ENCODE peak calls at places on chromosomes 3 and 15, in four cellular contexts. One of them, this sample, is unnamed.

GRCh38 chr3:179189764-179190163 is 41.6 kb downstream of the PIK3CA start:
- DNase-seq in epithelial cell of esophagus: no peak
- DNase-seq in brain microvascular endothelial cell: peak
- DNase-seq in ovary: no peak
- DNase-seq in this sample: peak

GRCh38 chr15:32849769-32850668 is 132.2 kb downstream of the GREM1 start:
- DNase-seq in epithelial cell of esophagus: peak
- DNase-seq in ovary: no peak
- DNase-seq in brain microvascular endothelial cell: peak
- DNase-seq in this sample: peak

GRCh38 chr3:25441234-25441856 is 13.3 kb downstream of the RARB start:
- DNase-seq in epithelial cell of esophagus: no peak
- DNase-seq in ovary: no peak
- DNase-seq in brain microvascular endothelial cell: no peak
- DNase-seq in this sample: no peak

GRCh38 chr3:48356419-48356818 is 15.6 kb upstream of the FBXW12 start:
- DNase-seq in epithelial cell of esophagus: peak
- DNase-seq in brain microvascular endothelial cell: no peak
- DNase-seq in ovary: no peak
- DNase-seq in this sample: no peak

GRCh38 chr3:71512000-71512399 is 71.5 kb downstream of the FOXP1 start:
- DNase-seq in ovary: no peak
- DNase-seq in epithelial cell of esophagus: peak
- DNase-seq in brain microvascular endothelial cell: no peak
- DNase-seq in this sample: no peak

GRCh38 chr3:100463002-100463401 is 29.4 kb upstream of the TMEM45A start:
- DNase-seq in ovary: no peak
- DNase-seq in epithelial cell of esophagus: peak
- DNase-seq in brain microvascular endothelial cell: peak
- DNase-seq in this sample: peak

GRCh38 chr15:63969652-63970421 is 76.4 kb downstream of the DAPK2 start:
- DNase-seq in ovary: no peak
- DNase-seq in brain microvascular endothelial cell: no peak
- DNase-seq in epithelial cell of esophagus: no peak
- DNase-seq in this sample: no peak

GRCh38 chr3:119681279-119681678 is 4.1 kb upstream of the COX17 start:
- DNase-seq in ovary: no peak
- DNase-seq in brain microvascular endothelial cell: no peak
- DNase-seq in epithelial cell of esophagus: peak
- DNase-seq in this sample: peak

GRCh38 chr3:157441102-157441622 is 4.5 kb downstream of the PTX3 start:
- DNase-seq in brain microvascular endothelial cell: no peak
- DNase-seq in ovary: no peak
- DNase-seq in epithelial cell of esophagus: no peak
- DNase-seq in this sample: no peak

GRCh38 chr3:29701326-29701983 is 420.6 kb downstream of the RBMS3 start:
- DNase-seq in brain microvascular endothelial cell: no peak
- DNase-seq in ovary: no peak
- DNase-seq in epithelial cell of esophagus: no peak
- DNase-seq in this sample: no peak

GRCh38 chr3:12507871-12508281 is 23.6 kb downstream of the TSEN2 start:
- DNase-seq in epithelial cell of esophagus: peak
- DNase-seq in brain microvascular endothelial cell: peak
- DNase-seq in ovary: peak
- DNase-seq in this sample: peak

GRCh38 chr15:35481992-35482391 is 64.0 kb downstream of the DPH6 start:
- DNase-seq in brain microvascular endothelial cell: peak
- DNase-seq in epithelial cell of esophagus: peak
- DNase-seq in ovary: no peak
- DNase-seq in this sample: peak

GRCh38 chr3:195209083-195209835 is 61.7 kb downstream of the XXYLT1 start:
- DNase-seq in ovary: peak
- DNase-seq in epithelial cell of esophagus: peak
- DNase-seq in brain microvascular endothelial cell: no peak
- DNase-seq in this sample: no peak

GRCh38 chr3:169299897-169300296 is 363.6 kb downstream of the MECOM start:
- DNase-seq in ovary: no peak
- DNase-seq in brain microvascular endothelial cell: no peak
- DNase-seq in epithelial cell of esophagus: no peak
- DNase-seq in this sample: no peak

GRCh38 chr3:58537412-58538301 is 667 bp upstream of the ACOX2 start:
- DNase-seq in ovary: no peak
- DNase-seq in epithelial cell of esophagus: peak
- DNase-seq in brain microvascular endothelial cell: no peak
- DNase-seq in this sample: peak

GRCh38 chr3:139758654-139759291 is 81.0 kb upstream of the NMNAT3 start:
- DNase-seq in brain microvascular endothelial cell: peak
- DNase-seq in epithelial cell of esophagus: no peak
- DNase-seq in ovary: no peak
- DNase-seq in this sample: peak

GRCh38 chr3:31377045-31377642 is 155.6 kb upstream of the STT3B start:
- DNase-seq in brain microvascular endothelial cell: peak
- DNase-seq in ovary: no peak
- DNase-seq in epithelial cell of esophagus: peak
- DNase-seq in this sample: peak

GRCh38 chr3:156812521-156813335 is 13.4 kb upstream of the LEKR1 start:
- DNase-seq in ovary: no peak
- DNase-seq in brain microvascular endothelial cell: peak
- DNase-seq in epithelial cell of esophagus: peak
- DNase-seq in this sample: peak

GRCh38 chr15:77352932-77353331 is 67.0 kb downstream of the PEAK1 start:
- DNase-seq in brain microvascular endothelial cell: no peak
- DNase-seq in ovary: no peak
- DNase-seq in epithelial cell of esophagus: no peak
- DNase-seq in this sample: no peak

GRCh38 chr3:39413691-39414420 is 7.3 kb downstream of the RPSA start:
- DNase-seq in ovary: no peak
- DNase-seq in brain microvascular endothelial cell: no peak
- DNase-seq in epithelial cell of esophagus: no peak
- DNase-seq in this sample: peak

GRCh38 chr3:37761583-37761982 is 100.1 kb upstream of the CTDSPL start:
- DNase-seq in brain microvascular endothelial cell: no peak
- DNase-seq in epithelial cell of esophagus: no peak
- DNase-seq in ovary: no peak
- DNase-seq in this sample: no peak

GRCh38 chr15:47340576-47340920 is 376.8 kb upstream of the SEMA6D start:
- DNase-seq in ovary: no peak
- DNase-seq in epithelial cell of esophagus: no peak
- DNase-seq in brain microvascular endothelial cell: no peak
- DNase-seq in this sample: no peak

GRCh38 chr3:178703268-178703975 is 167.2 kb downstream of the KCNMB2 start:
- DNase-seq in epithelial cell of esophagus: peak
- DNase-seq in brain microvascular endothelial cell: peak
- DNase-seq in ovary: no peak
- DNase-seq in this sample: peak

GRCh38 chr3:40504636-40505430 is 1.0 kb upstream of the ZNF620 start:
- DNase-seq in brain microvascular endothelial cell: peak
- DNase-seq in epithelial cell of esophagus: peak
- DNase-seq in ovary: peak
- DNase-seq in this sample: peak

GRCh38 chr3:16069149-16069922 is 105.1 kb upstream of the GALNT15 start:
- DNase-seq in brain microvascular endothelial cell: peak
- DNase-seq in epithelial cell of esophagus: peak
- DNase-seq in ovary: no peak
- DNase-seq in this sample: peak

GRCh38 chr15:59501531-59502113 is 63.6 kb downstream of the FAM81A start:
- DNase-seq in brain microvascular endothelial cell: peak
- DNase-seq in ovary: no peak
- DNase-seq in epithelial cell of esophagus: peak
- DNase-seq in this sample: peak

GRCh38 chr3:49554639-49555265 is 475 bp downstream of the BSN start:
- DNase-seq in brain microvascular endothelial cell: no peak
- DNase-seq in ovary: peak
- DNase-seq in epithelial cell of esophagus: peak
- DNase-seq in this sample: peak

GRCh38 chr3:141952611-141953010 is 76.2 kb downstream of the ATP1B3 start:
- DNase-seq in brain microvascular endothelial cell: no peak
- DNase-seq in ovary: no peak
- DNase-seq in epithelial cell of esophagus: no peak
- DNase-seq in this sample: no peak

GRCh38 chr3:15649831-15650230 is 48.3 kb downstream of the BTD start:
- DNase-seq in epithelial cell of esophagus: no peak
- DNase-seq in ovary: no peak
- DNase-seq in brain microvascular endothelial cell: no peak
- DNase-seq in this sample: no peak

GRCh38 chr3:112979244-112979832 is 4.4 kb upstream of the CD200R1 start:
- DNase-seq in brain microvascular endothelial cell: no peak
- DNase-seq in epithelial cell of esophagus: peak
- DNase-seq in ovary: no peak
- DNase-seq in this sample: peak

GRCh38 chr15:68608206-68608843 is 29.5 kb downstream of the CORO2B start:
- DNase-seq in ovary: peak
- DNase-seq in epithelial cell of esophagus: no peak
- DNase-seq in brain microvascular endothelial cell: no peak
- DNase-seq in this sample: peak

GRCh38 chr15:31398677-31399260 is 72.1 kb downstream of the KLF13 start:
- DNase-seq in epithelial cell of esophagus: no peak
- DNase-seq in brain microvascular endothelial cell: no peak
- DNase-seq in ovary: no peak
- DNase-seq in this sample: no peak

GRCh38 chr3:139975592-139976360 is 40.8 kb downstream of the CLSTN2 start:
- DNase-seq in ovary: no peak
- DNase-seq in epithelial cell of esophagus: no peak
- DNase-seq in brain microvascular endothelial cell: peak
- DNase-seq in this sample: no peak

GRCh38 chr3:152021951-152022461 is 148.6 kb downstream of the SUCNR1 start:
- DNase-seq in ovary: no peak
- DNase-seq in epithelial cell of esophagus: peak
- DNase-seq in brain microvascular endothelial cell: peak
- DNase-seq in this sample: peak

GRCh38 chr15:69090197-69090948 is 70.1 kb upstream of the GLCE start:
- DNase-seq in brain microvascular endothelial cell: peak
- DNase-seq in ovary: no peak
- DNase-seq in epithelial cell of esophagus: peak
- DNase-seq in this sample: peak

GRCh38 chr3:58151637-58152036 is 59.1 kb downstream of the DNASE1L3 start:
- DNase-seq in epithelial cell of esophagus: no peak
- DNase-seq in brain microvascular endothelial cell: no peak
- DNase-seq in ovary: no peak
- DNase-seq in this sample: no peak

GRCh38 chr15:73630030-73630429 is 3.2 kb downstream of the NPTN start:
- DNase-seq in brain microvascular endothelial cell: no peak
- DNase-seq in epithelial cell of esophagus: peak
- DNase-seq in ovary: no peak
- DNase-seq in this sample: no peak

GRCh38 chr15:90015749-90016148 is 14.6 kb downstream of the ZNF710 start:
- DNase-seq in ovary: no peak
- DNase-seq in brain microvascular endothelial cell: no peak
- DNase-seq in epithelial cell of esophagus: peak
- DNase-seq in this sample: no peak

GRCh38 chr3:159488657-159489056 is 500.0 kb upstream of the IL12A start:
- DNase-seq in epithelial cell of esophagus: no peak
- DNase-seq in ovary: no peak
- DNase-seq in brain microvascular endothelial cell: no peak
- DNase-seq in this sample: no peak

DNA sequence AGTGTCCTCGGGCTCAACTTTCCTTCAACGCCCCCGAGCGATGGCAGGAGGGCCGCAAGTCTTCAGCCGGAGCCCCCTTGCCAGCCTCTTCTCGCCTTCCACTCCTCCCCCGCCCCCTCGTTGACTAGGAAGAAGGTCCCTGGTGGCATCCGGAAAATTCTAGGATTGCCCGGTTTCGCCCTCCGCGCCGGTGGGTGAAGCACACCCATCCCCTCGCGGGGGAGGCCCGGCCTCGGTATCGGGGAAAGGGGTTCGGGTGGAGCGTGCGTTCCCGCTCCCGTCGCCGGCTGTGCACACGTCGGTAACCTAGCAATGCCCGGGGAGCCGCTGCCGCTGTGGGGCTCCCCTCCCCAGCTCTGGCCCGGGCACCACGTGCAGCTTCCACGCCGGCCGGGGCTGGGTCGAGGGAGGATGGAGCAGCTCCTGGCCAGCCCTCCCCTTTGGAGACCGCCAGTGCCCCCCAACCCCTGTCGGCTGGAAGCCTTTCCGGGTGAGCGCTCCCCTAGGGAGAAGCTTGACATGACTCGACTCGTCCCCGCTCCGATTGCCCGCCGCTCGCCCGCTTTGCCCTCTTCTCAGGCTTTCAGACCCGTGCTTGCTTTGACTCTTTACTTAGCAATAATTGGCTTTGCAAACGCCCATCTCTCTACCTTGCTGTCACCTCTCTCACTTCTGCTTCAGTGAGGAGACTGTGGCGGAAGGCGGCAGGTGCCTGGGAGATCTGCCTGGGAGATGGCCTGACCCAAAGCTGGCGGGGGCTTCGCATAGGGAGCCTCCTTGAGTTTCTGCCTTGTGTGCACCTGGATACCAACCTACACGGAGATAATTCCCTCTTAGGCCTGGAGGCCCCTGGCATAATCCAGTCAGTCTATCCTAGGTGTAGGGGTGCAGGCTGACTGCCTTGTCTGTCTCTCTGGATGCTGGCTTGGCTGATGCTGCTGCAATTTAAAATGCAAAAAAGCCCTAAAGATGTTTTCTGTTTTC is 1.4 kb downstream of the CACNA1D start:
- DNase-seq in brain microvascular endothelial cell: no peak
- DNase-seq in epithelial cell of esophagus: peak
- DNase-seq in ovary: peak
- DNase-seq in this sample: no peak
- H3K4me3 ChIP-seq in brain microvascular endothelial cell: peak
- H3K4me3 ChIP-seq in epithelial cell of esophagus: peak
- H3K4me3 ChIP-seq in ovary: peak
- H3K4me3 ChIP-seq in this sample: peak

DNA sequence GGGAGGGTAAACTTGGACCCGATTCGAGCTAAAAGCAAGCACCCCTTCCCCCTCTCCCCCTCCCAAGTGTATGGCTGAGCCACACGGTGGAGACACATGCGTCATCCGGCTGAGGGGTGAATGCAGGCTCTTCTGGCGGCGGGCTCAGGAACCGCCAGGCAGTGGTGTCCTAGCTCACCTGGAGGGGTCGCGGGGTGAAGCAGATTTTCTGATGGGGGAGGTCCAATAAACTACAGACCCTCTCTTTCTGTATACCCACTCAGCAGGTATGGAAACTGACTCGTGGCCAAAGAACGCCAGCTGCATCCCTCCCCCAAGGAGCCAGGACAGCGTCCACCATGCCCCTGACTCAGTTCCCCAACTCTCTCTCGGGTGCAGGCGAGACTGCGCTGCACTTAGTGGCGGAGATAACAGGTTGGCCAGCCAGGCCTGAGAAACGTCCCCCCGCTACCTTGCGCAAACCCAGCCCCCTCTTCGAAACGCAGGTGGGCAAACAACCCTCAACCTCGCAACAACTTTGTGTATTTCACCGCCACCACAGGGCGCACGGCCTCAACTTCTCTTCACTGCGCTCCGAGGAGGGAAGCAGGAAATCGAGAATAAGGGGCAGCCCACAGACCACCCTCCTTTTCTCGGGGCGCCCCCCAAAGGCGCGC is 1.3 kb downstream of the MAGI1 start:
- DNase-seq in brain microvascular endothelial cell: peak
- DNase-seq in epithelial cell of esophagus: peak
- DNase-seq in ovary: peak
- DNase-seq in this sample: no peak
- TF ChIP-seq CTCF in brain microvascular endothelial cell: peak
- TF ChIP-seq CTCF in epithelial cell of esophagus: peak
- TF ChIP-seq CTCF in ovary: no peak
- TF ChIP-seq CTCF in this sample: peak

GRCh38 chr15:39936681-39937080 is 2.8 kb downstream of the EIF2AK4 start:
- DNase-seq in epithelial cell of esophagus: no peak
- DNase-seq in ovary: no peak
- DNase-seq in brain microvascular endothelial cell: no peak
- DNase-seq in this sample: no peak
- H3K4me3 ChIP-seq in epithelial cell of esophagus: no peak
- H3K4me3 ChIP-seq in ovary: no peak
- H3K4me3 ChIP-seq in brain microvascular endothelial cell: no peak
- H3K4me3 ChIP-seq in this sample: no peak

GRCh38 chr15:26983822-26984221 is 12.8 kb downstream of the GABRG3 start:
- DNase-seq in epithelial cell of esophagus: no peak
- DNase-seq in ovary: no peak
- DNase-seq in brain microvascular endothelial cell: no peak
- DNase-seq in this sample: no peak
- TF ChIP-seq CTCF in epithelial cell of esophagus: no peak
- TF ChIP-seq CTCF in ovary: no peak
- TF ChIP-seq CTCF in brain microvascular endothelial cell: peak
- TF ChIP-seq CTCF in this sample: no peak

This sample was measured in foreskin fibroblast.